ENCODE peak calls at places on chromosomes 2 and 18, in ten cellular contexts. R is tibial artery, I is brain microvascular endothelial cell, E is Peyer's patch, F is body of pancreas, N is aorta, P is A549, Q is left lung, Z is OCI-LY7, W is uterus. C is an unnamed sample.
A peak's percentile ranks its signal among the peaks of the same experiment; 100 is the strongest.

GRCh38 chr2:173590278-173590811 is 235.7 kb downstream of the CDCA7 start:
- DNase-seq in R (peak; percentile 70), I (peak; percentile 95), E (peak; percentile 71), F (peak; percentile 64), N (peak; percentile 79), P (peak; percentile 38), Q (peak; percentile 79), Z (no peak), W (no peak), C (peak; percentile 19)

GRCh38 chr2:169717691-169718063 is 16.0 kb upstream of the KLHL23 start:
- DNase-seq in R (no peak), I (no peak), E (no peak), F (no peak), N (no peak), P (no peak), Q (no peak), Z (no peak), W (no peak), C (no peak)

GRCh38 chr18:5309888-5310470 is 14.5 kb upstream of the ZBTB14 start:
- DNase-seq in R (no peak), I (no peak), E (peak; percentile 52), F (no peak), N (no peak), P (no peak), Q (no peak), Z (peak; percentile 62), W (no peak), C (no peak)

GRCh38 chr2:145546091-145546490 is 1026.2 kb upstream of the ZEB2 start:
- DNase-seq in R (no peak), I (peak; percentile 29), E (no peak), F (no peak), N (no peak), P (no peak), Q (no peak), Z (no peak), W (no peak), C (no peak)

GRCh38 chr2:96156011-96156820 is 11.0 kb upstream of the DUSP2 start:
- DNase-seq in R (no peak), I (no peak), E (no peak), F (no peak), N (no peak), P (no peak), Q (no peak), Z (no peak), W (no peak), C (no peak)

GRCh38 chr2:10519067-10519740 is 71.1 kb upstream of the ODC1 start:
- DNase-seq in R (no peak), I (no peak), E (no peak), F (no peak), N (peak; percentile 21), P (no peak), Q (no peak), Z (no peak), W (no peak), C (no peak)

GRCh38 chr2:160747771-160748170 is 254.2 kb upstream of the RBMS1 start:
- DNase-seq in R (no peak), I (peak; percentile 30), E (no peak), F (no peak), N (no peak), P (peak; percentile 13), Q (no peak), Z (no peak), W (no peak), C (no peak)

GRCh38 chr2:74571058-74571457 is 16.5 kb downstream of the DOK1 start:
- DNase-seq in R (no peak), I (no peak), E (no peak), F (no peak), N (no peak), P (no peak), Q (no peak), Z (peak; percentile 34), W (no peak), C (no peak)

GRCh38 chr2:28904295-28904694 is 9.8 kb downstream of the WDR43 start:
- DNase-seq in R (no peak), I (no peak), E (no peak), F (no peak), N (no peak), P (no peak), Q (no peak), Z (no peak), W (no peak), C (no peak)

GRCh38 chr2:236689981-236690380 is 120.4 kb downstream of the ACKR3 start:
- DNase-seq in R (no peak), I (no peak), E (no peak), F (no peak), N (no peak), P (no peak), Q (no peak), Z (no peak), W (no peak), C (no peak)

GRCh38 chr18:74724186-74724585 is 126.5 kb downstream of the ZNF407 start:
- DNase-seq in R (no peak), I (peak; percentile 20), E (no peak), F (no peak), N (no peak), P (no peak), Q (no peak), Z (no peak), W (no peak), C (no peak)

GRCh38 chr18:59839931-59840685 is 59.7 kb upstream of the PMAIP1 start:
- DNase-seq in R (no peak), I (no peak), E (no peak), F (no peak), N (no peak), P (peak; percentile 17), Q (no peak), Z (no peak), W (no peak), C (no peak)

GRCh38 chr18:75783816-75784215 is 356.3 kb upstream of the SMIM21 start:
- DNase-seq in R (no peak), I (no peak), E (no peak), F (no peak), N (no peak), P (no peak), Q (no peak), Z (no peak), W (no peak), C (no peak)

GRCh38 chr18:48827321-48828200 is 123.2 kb downstream of the SMAD7 start:
- DNase-seq in R (peak; percentile 68), I (peak; percentile 71), E (peak; percentile 36), F (no peak), N (peak; percentile 59), P (no peak), Q (peak; percentile 33), Z (no peak), W (peak; percentile 37), C (no peak)

GRCh38 chr18:52652451-52652850 is 312.5 kb downstream of the DCC start:
- DNase-seq in R (no peak), I (no peak), E (no peak), F (no peak), N (no peak), P (no peak), Q (no peak), Z (no peak), W (no peak), C (no peak)

GRCh38 chr18:13025233-13025632 is 34.1 kb downstream of the CEP192 start:
- DNase-seq in R (no peak), I (no peak), E (no peak), F (no peak), N (no peak), P (no peak), Q (no peak), Z (no peak), W (no peak), C (no peak)

GRCh38 chr2:55233658-55233940 is 1.1 kb downstream of the RPS27A start:
- DNase-seq in R (no peak), I (no peak), E (no peak), F (no peak), N (no peak), P (no peak), Q (no peak), Z (no peak), W (no peak), C (no peak)
- H3K27ac ChIP-seq in R (peak overlapping the region; percentile 91), I (no peak overlapping the region), E (peak overlapping the region; percentile 90), F (peak overlapping the region; percentile 89), N (no peak overlapping the region), P (peak overlapping the region; percentile 85), Q (peak overlapping the region; percentile 92), Z (peak overlapping the region; percentile 80), W (peak overlapping the region; percentile 97), C (peak overlapping the region; percentile 93)

DNA sequence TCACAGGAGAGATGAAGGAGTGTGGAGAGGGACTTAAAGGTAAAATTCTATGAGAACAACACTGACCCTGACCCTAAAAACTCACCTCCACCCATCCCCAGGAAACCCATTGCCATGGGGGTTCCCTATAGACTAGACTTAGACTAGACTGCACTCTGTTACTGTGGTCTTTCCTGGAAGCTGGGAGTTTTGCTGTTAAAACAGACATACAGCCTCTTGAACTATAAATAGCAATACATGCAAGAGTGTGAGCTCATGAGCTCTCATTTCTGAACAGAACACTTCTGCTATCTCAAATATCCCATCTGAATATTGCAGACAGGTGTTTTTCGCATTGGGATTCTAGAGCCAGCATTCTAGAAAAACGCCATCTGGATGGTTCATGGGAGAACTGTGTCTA is 51.8 kb downstream of the SLC14A2 start:
- DNase-seq in R (no peak), I (no peak), E (no peak), F (no peak), N (no peak), P (no peak), Q (no peak), Z (no peak), W (no peak), C (no peak)
- H3K27ac ChIP-seq in R (no peak overlapping the region), I (no peak overlapping the region), E (no peak overlapping the region), F (no peak overlapping the region), N (no peak overlapping the region), P (no peak overlapping the region), Q (peak overlapping the region; percentile 50), Z (no peak overlapping the region), W (no peak overlapping the region), C (no peak overlapping the region)

GRCh38 chr18:27585602-27586173 is 400.6 kb upstream of the CHST9 start:
- DNase-seq in R (no peak), I (no peak), E (peak; percentile 81), F (no peak), N (no peak), P (no peak), Q (no peak), Z (no peak), W (no peak), C (no peak)
- H3K27ac ChIP-seq in R (no peak overlapping the region), I (no peak overlapping the region), E (peak overlapping the region; percentile 64), F (no peak overlapping the region), N (no peak overlapping the region), P (no peak overlapping the region), Q (no peak overlapping the region), Z (no peak overlapping the region), W (no peak overlapping the region), C (no peak overlapping the region)

DNA sequence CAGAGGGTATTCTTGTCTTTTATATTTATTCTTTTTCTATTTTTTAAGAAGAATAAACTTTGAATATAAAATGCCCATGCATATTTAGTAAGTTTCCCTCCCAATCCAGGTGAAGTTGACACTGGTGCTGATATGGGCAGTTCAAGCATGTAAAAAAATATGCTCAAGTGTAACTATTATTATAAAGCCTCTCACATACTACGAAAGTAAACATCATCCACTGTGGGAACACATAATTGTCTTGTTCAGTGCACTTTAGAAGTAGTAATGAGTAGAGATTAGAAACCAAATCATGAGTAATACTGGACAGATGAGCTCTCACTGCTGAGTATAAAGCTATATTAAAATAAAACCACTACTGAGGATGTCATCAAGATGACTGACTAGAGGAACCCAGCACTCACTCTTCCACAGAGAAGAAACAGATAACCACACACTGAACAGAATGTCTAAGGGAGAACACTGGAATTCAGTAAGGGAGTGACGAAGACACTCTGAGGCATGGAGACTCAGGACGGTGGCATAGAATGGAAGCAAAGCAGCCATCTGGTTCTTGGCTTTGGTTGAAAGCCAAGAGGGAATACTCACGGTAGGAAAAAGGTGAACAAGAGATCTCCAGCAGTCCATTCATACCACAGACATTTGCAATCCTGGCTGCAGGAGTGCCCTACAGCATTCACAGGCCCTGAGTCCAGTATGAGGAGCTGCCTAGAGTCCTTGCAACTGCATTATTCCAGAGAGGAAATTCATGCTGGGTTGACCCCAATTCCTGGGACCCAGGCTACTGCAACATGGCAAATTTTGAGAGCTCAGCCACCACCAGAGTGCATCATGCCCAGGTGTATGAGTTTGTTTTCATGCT is 9.5 kb upstream of the FAM110C start:
- DNase-seq in R (no peak), I (no peak), E (no peak), F (no peak), N (no peak), P (no peak), Q (no peak), Z (no peak), W (no peak), C (no peak)
- H3K27ac ChIP-seq in R (no peak overlapping the region), I (no peak overlapping the region), E (no peak overlapping the region), F (no peak overlapping the region), N (no peak overlapping the region), P (no peak overlapping the region), Q (no peak overlapping the region), Z (no peak overlapping the region), W (no peak overlapping the region), C (no peak overlapping the region)

C was measured in substantia nigra.